ENCODE peak calls at places on chromosomes 4 and X, in six cellular contexts. One of them, this sample, is unnamed.

GRCh38 chr4:36283912-36284465 is 2.6 kb downstream of the DTHD1 start:
- DNase-seq in endodermal cell: no peak
- DNase-seq in GM20000: no peak
- DNase-seq in activated CD4-positive, alpha-beta T cell treated with anti-CD3 and anti-CD28 coated beads for 48 hours: no peak
- DNase-seq in NCI-H2081: no peak
- DNase-seq in posterior cingulate gyrus: no peak
- DNase-seq in this sample: no peak

GRCh38 chrX:19747672-19748610 is 139.5 kb downstream of the SH3KBP1 start:
- DNase-seq in GM20000: no peak
- DNase-seq in endodermal cell: no peak
- DNase-seq in NCI-H2081: peak
- DNase-seq in posterior cingulate gyrus: no peak
- DNase-seq in activated CD4-positive, alpha-beta T cell treated with anti-CD3 and anti-CD28 coated beads for 48 hours: peak
- DNase-seq in this sample: no peak

GRCh38 chr4:151801547-151802516 is 41.0 kb upstream of the GATB start:
- DNase-seq in NCI-H2081: no peak
- DNase-seq in posterior cingulate gyrus: no peak
- DNase-seq in activated CD4-positive, alpha-beta T cell treated with anti-CD3 and anti-CD28 coated beads for 48 hours: peak
- DNase-seq in GM20000: peak
- DNase-seq in endodermal cell: peak
- DNase-seq in this sample: peak

GRCh38 chrX:6826856-6827255 is 291.9 kb upstream of the VCX3A start:
- DNase-seq in activated CD4-positive, alpha-beta T cell treated with anti-CD3 and anti-CD28 coated beads for 48 hours: no peak
- DNase-seq in posterior cingulate gyrus: no peak
- DNase-seq in NCI-H2081: no peak
- DNase-seq in endodermal cell: peak
- DNase-seq in GM20000: no peak
- DNase-seq in this sample: no peak

GRCh38 chr4:107931775-107932321 is 499 bp downstream of the CYP2U1 start:
- DNase-seq in endodermal cell: no peak
- DNase-seq in GM20000: no peak
- DNase-seq in NCI-H2081: peak
- DNase-seq in posterior cingulate gyrus: peak
- DNase-seq in activated CD4-positive, alpha-beta T cell treated with anti-CD3 and anti-CD28 coated beads for 48 hours: peak
- DNase-seq in this sample: peak

GRCh38 chr4:170157670-170158069 is 67.9 kb upstream of the AADAT start:
- DNase-seq in activated CD4-positive, alpha-beta T cell treated with anti-CD3 and anti-CD28 coated beads for 48 hours: no peak
- DNase-seq in NCI-H2081: no peak
- DNase-seq in GM20000: no peak
- DNase-seq in endodermal cell: no peak
- DNase-seq in posterior cingulate gyrus: no peak
- DNase-seq in this sample: no peak

GRCh38 chrX:129798888-129799287 is 19.1 kb downstream of the SASH3 start:
- DNase-seq in endodermal cell: no peak
- DNase-seq in NCI-H2081: no peak
- DNase-seq in GM20000: no peak
- DNase-seq in activated CD4-positive, alpha-beta T cell treated with anti-CD3 and anti-CD28 coated beads for 48 hours: peak
- DNase-seq in posterior cingulate gyrus: no peak
- DNase-seq in this sample: no peak

GRCh38 chrX:41559662-41560061 is 112.5 kb downstream of the NYX start:
- DNase-seq in posterior cingulate gyrus: no peak
- DNase-seq in endodermal cell: no peak
- DNase-seq in activated CD4-positive, alpha-beta T cell treated with anti-CD3 and anti-CD28 coated beads for 48 hours: peak
- DNase-seq in NCI-H2081: no peak
- DNase-seq in GM20000: no peak
- DNase-seq in this sample: no peak

GRCh38 chrX:47514553-47515235 is 31.7 kb upstream of the ZNF41 start:
- DNase-seq in activated CD4-positive, alpha-beta T cell treated with anti-CD3 and anti-CD28 coated beads for 48 hours: no peak
- DNase-seq in GM20000: no peak
- DNase-seq in posterior cingulate gyrus: no peak
- DNase-seq in NCI-H2081: no peak
- DNase-seq in endodermal cell: no peak
- DNase-seq in this sample: no peak

GRCh38 chr4:71380721-71381120 is 41.9 kb downstream of the SLC4A4 start:
- DNase-seq in GM20000: no peak
- DNase-seq in posterior cingulate gyrus: no peak
- DNase-seq in endodermal cell: no peak
- DNase-seq in NCI-H2081: no peak
- DNase-seq in activated CD4-positive, alpha-beta T cell treated with anti-CD3 and anti-CD28 coated beads for 48 hours: no peak
- DNase-seq in this sample: no peak